ENCODE peak calls at places on chromosomes 7 and 10, in ten cellular contexts. One of them, this sample, is unnamed.

GRCh38 chr10:49309691-49310371 is 10.9 kb downstream of the C10orf71 start:
- DNase-seq in cardiac muscle cell: no peak
- DNase-seq in uterus: no peak
- DNase-seq in lower lobe of right lung: no peak
- DNase-seq in MCF 10A: no peak
- DNase-seq in left lung: no peak
- DNase-seq in osteocyte: no peak
- DNase-seq in tibial nerve: no peak
- DNase-seq in dorsolateral prefrontal cortex: no peak
- DNase-seq in fibroblast of mammary gland: no peak
- DNase-seq in this sample: no peak

GRCh38 chr10:114683593-114683992 is 25.5 kb upstream of the ABLIM1 start:
- DNase-seq in cardiac muscle cell: no peak
- DNase-seq in uterus: no peak
- DNase-seq in lower lobe of right lung: no peak
- DNase-seq in MCF 10A: no peak
- DNase-seq in left lung: no peak
- DNase-seq in osteocyte: no peak
- DNase-seq in tibial nerve: no peak
- DNase-seq in dorsolateral prefrontal cortex: no peak
- DNase-seq in fibroblast of mammary gland: no peak
- DNase-seq in this sample: no peak

GRCh38 chr10:91756286-91756685 is 41.9 kb upstream of the TNKS2 start:
- DNase-seq in cardiac muscle cell: peak
- DNase-seq in uterus: no peak
- DNase-seq in lower lobe of right lung: no peak
- DNase-seq in MCF 10A: peak
- DNase-seq in left lung: no peak
- DNase-seq in osteocyte: no peak
- DNase-seq in tibial nerve: no peak
- DNase-seq in dorsolateral prefrontal cortex: no peak
- DNase-seq in fibroblast of mammary gland: peak
- DNase-seq in this sample: no peak

GRCh38 chr10:119090968-119091367 is 10.4 kb upstream of the EIF3A start:
- DNase-seq in cardiac muscle cell: peak
- DNase-seq in uterus: no peak
- DNase-seq in lower lobe of right lung: no peak
- DNase-seq in MCF 10A: peak
- DNase-seq in left lung: no peak
- DNase-seq in osteocyte: no peak
- DNase-seq in tibial nerve: no peak
- DNase-seq in dorsolateral prefrontal cortex: no peak
- DNase-seq in fibroblast of mammary gland: peak
- DNase-seq in this sample: no peak

GRCh38 chr10:123790132-123790885 is 101.3 kb downstream of the CPXM2 start:
- DNase-seq in cardiac muscle cell: no peak
- DNase-seq in uterus: no peak
- DNase-seq in lower lobe of right lung: no peak
- DNase-seq in MCF 10A: no peak
- DNase-seq in left lung: no peak
- DNase-seq in osteocyte: peak
- DNase-seq in tibial nerve: no peak
- DNase-seq in dorsolateral prefrontal cortex: no peak
- DNase-seq in fibroblast of mammary gland: no peak
- DNase-seq in this sample: no peak

GRCh38 chr7:139588632-139589031 is 65.1 kb downstream of the CLEC2L start:
- DNase-seq in cardiac muscle cell: peak
- DNase-seq in uterus: peak
- DNase-seq in lower lobe of right lung: no peak
- DNase-seq in MCF 10A: peak
- DNase-seq in left lung: no peak
- DNase-seq in osteocyte: peak
- DNase-seq in tibial nerve: no peak
- DNase-seq in dorsolateral prefrontal cortex: no peak
- DNase-seq in fibroblast of mammary gland: peak
- DNase-seq in this sample: peak

GRCh38 chr10:54577682-54578081 is 223.3 kb downstream of the PCDH15 start:
- DNase-seq in cardiac muscle cell: no peak
- DNase-seq in uterus: no peak
- DNase-seq in lower lobe of right lung: no peak
- DNase-seq in MCF 10A: no peak
- DNase-seq in left lung: no peak
- DNase-seq in osteocyte: no peak
- DNase-seq in tibial nerve: no peak
- DNase-seq in dorsolateral prefrontal cortex: no peak
- DNase-seq in fibroblast of mammary gland: no peak
- DNase-seq in this sample: no peak

GRCh38 chr7:17910377-17910776 is 29.9 kb downstream of the SNX13 start:
- DNase-seq in cardiac muscle cell: no peak
- DNase-seq in uterus: no peak
- DNase-seq in lower lobe of right lung: no peak
- DNase-seq in MCF 10A: no peak
- DNase-seq in left lung: no peak
- DNase-seq in osteocyte: no peak
- DNase-seq in tibial nerve: no peak
- DNase-seq in dorsolateral prefrontal cortex: no peak
- DNase-seq in fibroblast of mammary gland: no peak
- DNase-seq in this sample: no peak

GRCh38 chr7:112782498-112782897 is 7.7 kb downstream of the TMEM168 start:
- DNase-seq in cardiac muscle cell: no peak
- DNase-seq in uterus: no peak
- DNase-seq in lower lobe of right lung: no peak
- DNase-seq in MCF 10A: peak
- DNase-seq in left lung: no peak
- DNase-seq in osteocyte: no peak
- DNase-seq in tibial nerve: no peak
- DNase-seq in dorsolateral prefrontal cortex: no peak
- DNase-seq in fibroblast of mammary gland: no peak
- DNase-seq in this sample: no peak

GRCh38 chr7:116776610-116777289 is 85.6 kb upstream of the CAPZA2 start:
- DNase-seq in cardiac muscle cell: peak
- DNase-seq in uterus: no peak
- DNase-seq in lower lobe of right lung: no peak
- DNase-seq in MCF 10A: peak
- DNase-seq in left lung: no peak
- DNase-seq in osteocyte: no peak
- DNase-seq in tibial nerve: no peak
- DNase-seq in dorsolateral prefrontal cortex: no peak
- DNase-seq in fibroblast of mammary gland: peak
- DNase-seq in this sample: no peak

GRCh38 chr7:76225379-76225778 is 23.7 kb downstream of the SRRM3 start:
- DNase-seq in cardiac muscle cell: peak
- DNase-seq in uterus: no peak
- DNase-seq in lower lobe of right lung: no peak
- DNase-seq in MCF 10A: peak
- DNase-seq in left lung: no peak
- DNase-seq in osteocyte: no peak
- DNase-seq in tibial nerve: no peak
- DNase-seq in dorsolateral prefrontal cortex: no peak
- DNase-seq in fibroblast of mammary gland: peak
- DNase-seq in this sample: peak

GRCh38 chr7:147829021-147829420 is 761.5 kb upstream of the C7orf33 start:
- DNase-seq in cardiac muscle cell: no peak
- DNase-seq in uterus: no peak
- DNase-seq in lower lobe of right lung: no peak
- DNase-seq in MCF 10A: no peak
- DNase-seq in left lung: no peak
- DNase-seq in osteocyte: no peak
- DNase-seq in tibial nerve: no peak
- DNase-seq in dorsolateral prefrontal cortex: no peak
- DNase-seq in fibroblast of mammary gland: no peak
- DNase-seq in this sample: no peak

GRCh38 chr7:13359656-13360055 is 629.8 kb downstream of the ETV1 start:
- DNase-seq in cardiac muscle cell: no peak
- DNase-seq in uterus: no peak
- DNase-seq in lower lobe of right lung: no peak
- DNase-seq in MCF 10A: no peak
- DNase-seq in left lung: no peak
- DNase-seq in osteocyte: no peak
- DNase-seq in tibial nerve: no peak
- DNase-seq in dorsolateral prefrontal cortex: no peak
- DNase-seq in fibroblast of mammary gland: no peak
- DNase-seq in this sample: no peak
- TF ChIP-seq CTCF in cardiac muscle cell: no peak
- TF ChIP-seq CTCF in uterus: no peak
- TF ChIP-seq CTCF in lower lobe of right lung: no peak
- TF ChIP-seq CTCF in MCF 10A: no peak
- TF ChIP-seq CTCF in left lung: no peak
- TF ChIP-seq CTCF in osteocyte: no peak
- TF ChIP-seq CTCF in tibial nerve: no peak
- TF ChIP-seq CTCF in dorsolateral prefrontal cortex: no peak
- TF ChIP-seq CTCF in fibroblast of mammary gland: no peak
- TF ChIP-seq CTCF in this sample: no peak

DNA sequence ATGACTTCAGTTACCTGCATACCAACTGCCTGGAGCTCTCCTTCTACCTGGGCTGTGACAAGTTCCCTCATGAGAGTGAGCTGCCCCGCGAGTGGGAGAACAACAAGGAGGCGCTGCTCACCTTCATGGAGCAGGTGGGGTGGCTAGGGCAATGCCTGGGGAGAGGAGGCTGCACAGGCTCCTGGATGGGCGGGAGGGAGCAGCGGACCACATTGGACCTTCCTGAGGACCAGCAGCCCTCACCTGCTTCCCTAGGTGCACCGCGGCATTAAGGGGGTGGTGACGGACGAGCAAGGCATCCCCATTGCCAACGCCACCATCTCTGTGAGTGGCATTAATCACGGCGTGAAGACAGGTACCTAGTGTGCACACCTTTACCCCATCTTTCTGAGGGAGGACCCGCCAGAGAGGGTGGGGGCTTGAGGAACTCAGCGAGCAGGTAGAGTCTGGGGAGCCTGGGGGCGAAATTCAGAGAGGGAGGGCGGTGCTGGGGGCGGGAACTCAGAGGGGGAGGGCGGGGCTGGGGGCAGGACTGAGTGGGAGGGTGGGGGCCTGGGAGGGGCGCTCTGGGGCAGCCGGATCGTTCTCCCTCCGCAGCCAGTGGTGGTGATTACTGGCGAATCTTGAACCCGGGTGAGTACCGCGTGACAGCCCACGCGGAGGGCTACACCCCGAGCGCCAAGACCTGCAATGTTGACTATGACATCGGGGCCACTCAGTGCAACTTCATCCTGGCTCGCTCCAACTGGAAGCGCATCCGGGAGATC is 9.0 kb downstream of the AEBP1 start:
- DNase-seq in cardiac muscle cell: no peak
- DNase-seq in uterus: no peak
- DNase-seq in lower lobe of right lung: no peak
- DNase-seq in MCF 10A: no peak
- DNase-seq in left lung: no peak
- DNase-seq in osteocyte: no peak
- DNase-seq in tibial nerve: no peak
- DNase-seq in dorsolateral prefrontal cortex: no peak
- DNase-seq in fibroblast of mammary gland: no peak
- DNase-seq in this sample: no peak
- TF ChIP-seq CTCF in cardiac muscle cell: no peak
- TF ChIP-seq CTCF in uterus: no peak
- TF ChIP-seq CTCF in lower lobe of right lung: no peak
- TF ChIP-seq CTCF in MCF 10A: no peak
- TF ChIP-seq CTCF in left lung: no peak
- TF ChIP-seq CTCF in osteocyte: no peak
- TF ChIP-seq CTCF in tibial nerve: no peak
- TF ChIP-seq CTCF in dorsolateral prefrontal cortex: no peak
- TF ChIP-seq CTCF in fibroblast of mammary gland: no peak
- TF ChIP-seq CTCF in this sample: no peak

DNA sequence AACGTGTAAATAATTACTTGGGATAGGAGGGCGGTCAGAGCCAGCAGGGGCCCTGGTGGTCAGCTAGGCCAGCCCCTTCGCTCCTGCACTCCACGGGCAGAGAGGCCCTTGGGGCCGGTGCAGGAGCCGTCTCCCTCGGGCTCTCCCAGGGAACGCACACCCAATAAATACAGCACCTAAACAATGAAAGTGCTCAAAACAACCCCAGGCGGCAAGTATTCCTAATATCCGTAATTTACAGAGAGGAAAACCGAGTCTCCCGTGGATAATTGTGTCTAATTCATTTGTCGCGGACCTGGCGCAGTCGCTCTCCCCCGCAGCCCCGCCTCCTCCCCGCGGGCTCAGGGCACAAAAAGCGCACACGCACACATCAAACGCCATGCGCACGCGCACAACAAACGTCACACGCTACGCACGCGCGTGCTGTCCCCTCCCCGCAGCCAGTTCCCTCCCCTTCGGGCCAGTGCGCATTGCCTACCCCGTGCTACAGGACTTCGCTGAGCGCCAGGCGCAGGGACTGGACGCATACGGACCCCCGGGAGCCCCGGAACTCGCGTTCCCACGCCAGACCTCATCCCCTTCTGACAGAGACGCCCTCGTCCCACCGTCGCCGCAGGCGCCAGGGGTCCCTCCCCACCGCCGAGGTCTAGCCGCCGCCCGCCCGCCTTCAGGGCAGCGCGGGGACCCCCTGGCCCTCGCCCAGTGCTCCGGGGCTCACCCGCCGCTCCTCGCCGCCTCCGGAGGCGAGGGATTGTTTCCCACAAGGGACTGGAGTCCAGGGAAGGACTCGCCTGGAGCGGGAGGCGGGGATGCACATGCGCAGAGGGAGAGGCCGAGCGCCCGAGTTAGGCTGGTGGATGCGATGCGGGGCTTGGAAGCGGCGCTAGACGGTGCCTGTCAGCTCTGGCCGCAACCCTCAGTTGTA is at the start of gene ZNF248:
- DNase-seq in cardiac muscle cell: peak
- DNase-seq in uterus: peak
- DNase-seq in lower lobe of right lung: peak
- DNase-seq in MCF 10A: peak
- DNase-seq in left lung: peak
- DNase-seq in osteocyte: peak
- DNase-seq in tibial nerve: peak
- DNase-seq in dorsolateral prefrontal cortex: peak
- DNase-seq in fibroblast of mammary gland: peak
- DNase-seq in this sample: peak
- TF ChIP-seq CTCF in cardiac muscle cell: no peak
- TF ChIP-seq CTCF in uterus: no peak
- TF ChIP-seq CTCF in lower lobe of right lung: no peak
- TF ChIP-seq CTCF in MCF 10A: no peak
- TF ChIP-seq CTCF in left lung: no peak
- TF ChIP-seq CTCF in osteocyte: no peak
- TF ChIP-seq CTCF in tibial nerve: no peak
- TF ChIP-seq CTCF in dorsolateral prefrontal cortex: no peak
- TF ChIP-seq CTCF in fibroblast of mammary gland: no peak
- TF ChIP-seq CTCF in this sample: no peak

DNA sequence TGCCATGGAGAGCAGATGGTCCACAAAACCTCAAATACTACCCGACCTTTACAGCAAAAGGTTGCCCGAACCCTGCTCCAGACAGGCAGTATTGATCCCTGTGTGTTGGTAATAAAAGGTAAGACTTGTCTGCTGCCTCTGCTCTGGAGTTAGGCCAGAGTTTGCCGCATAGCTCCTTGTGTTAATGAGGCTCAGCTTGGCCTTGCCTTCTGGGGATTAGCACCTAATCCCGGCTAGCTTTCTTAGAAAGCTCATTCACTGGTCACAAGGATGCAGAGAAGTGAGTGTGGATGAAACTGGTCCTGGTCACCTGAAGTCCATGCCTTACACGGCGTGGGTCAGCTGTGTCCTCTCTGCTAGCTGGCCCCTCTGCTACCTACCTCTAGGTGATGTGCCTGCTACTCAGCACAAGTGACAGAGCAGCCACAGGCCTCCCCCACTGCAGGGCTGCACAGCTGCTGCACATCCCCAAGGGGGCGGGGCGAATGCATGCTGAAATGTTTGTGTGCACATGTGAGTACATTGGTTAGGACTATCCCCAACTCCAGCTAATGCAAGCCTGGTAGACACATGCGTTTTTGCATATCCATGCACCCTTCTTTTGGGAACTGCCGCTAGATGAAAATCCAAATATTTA is 31.7 kb upstream of the SYPL1 start:
- DNase-seq in cardiac muscle cell: no peak
- DNase-seq in uterus: no peak
- DNase-seq in lower lobe of right lung: no peak
- DNase-seq in MCF 10A: no peak
- DNase-seq in left lung: peak
- DNase-seq in osteocyte: no peak
- DNase-seq in tibial nerve: no peak
- DNase-seq in dorsolateral prefrontal cortex: no peak
- DNase-seq in fibroblast of mammary gland: no peak
- DNase-seq in this sample: peak
- TF ChIP-seq CTCF in cardiac muscle cell: no peak
- TF ChIP-seq CTCF in uterus: no peak
- TF ChIP-seq CTCF in lower lobe of right lung: no peak
- TF ChIP-seq CTCF in MCF 10A: no peak
- TF ChIP-seq CTCF in left lung: no peak
- TF ChIP-seq CTCF in osteocyte: no peak
- TF ChIP-seq CTCF in tibial nerve: no peak
- TF ChIP-seq CTCF in dorsolateral prefrontal cortex: no peak
- TF ChIP-seq CTCF in fibroblast of mammary gland: no peak
- TF ChIP-seq CTCF in this sample: no peak